ENCODE peak calls at places on chromosome 22, in nine cellular contexts. A is naive thymus-derived CD8-positive, alpha-beta T cell; X is T-helper 9 cell; W is DMS79; I is KBM-7; B is midbrain; K is GM18507; E is HuH-7; C is CD4-positive, alpha-beta T cell. Y is an unnamed sample.

GRCh38 chr22:36333632-36334031 is 54.1 kb downstream of the MYH9 start:
- DNase-seq in C (no peak), E (no peak), X (no peak), W (no peak), A (no peak), I (no peak), B (no peak), K (no peak), Y (no peak)

GRCh38 chr22:37282385-37282677 is at the start of gene CYTH4:
- DNase-seq in B (no peak), X (peak; percentile 68), E (no peak), A (peak; percentile 65), C (peak; percentile 70), W (no peak), K (peak; percentile 65), I (peak; percentile 61), Y (peak; percentile 62)

GRCh38 chr22:46783721-46784120 is 21.3 kb downstream of the TBC1D22A start:
- DNase-seq in K (no peak), X (no peak), B (no peak), I (no peak), A (no peak), E (no peak), W (no peak), C (no peak), Y (no peak)

GRCh38 chr22:48957987-48958321 is 869.7 kb downstream of the BRD1 start:
- DNase-seq in C (no peak), A (no peak), X (no peak), E (no peak), I (no peak), B (no peak), W (no peak), K (no peak), Y (no peak)

GRCh38 chr22:46627806-46628482 is 7.8 kb downstream of the GRAMD4 start:
- DNase-seq in A (no peak), X (no peak), I (no peak), E (no peak), C (no peak), W (no peak), K (no peak), B (no peak), Y (no peak)

GRCh38 chr22:46609175-46609690 is 11.0 kb upstream of the GRAMD4 start:
- DNase-seq in C (no peak), W (no peak), K (no peak), X (no peak), I (no peak), A (no peak), B (no peak), E (peak; percentile 84), Y (no peak)

GRCh38 chr22:47446331-47446730 is 683.9 kb downstream of the TBC1D22A start:
- DNase-seq in W (no peak), A (no peak), B (no peak), I (no peak), K (no peak), X (no peak), C (no peak), E (no peak), Y (no peak)

GRCh38 chr22:24359452-24360120 is 67.8 kb upstream of the ADORA2A start:
- DNase-seq in B (no peak), I (no peak), A (no peak), X (no peak), W (no peak), K (no peak), E (no peak), C (no peak), Y (no peak)

GRCh38 chr22:41447435-41448188 is 1.0 kb upstream of the TOB2 start:
- DNase-seq in B (peak; percentile 66), E (no peak), I (peak; percentile 75), W (peak; percentile 17), C (peak; percentile 28), K (no peak), X (peak; percentile 52), A (peak; percentile 53), Y (peak; percentile 31)

GRCh38 chr22:19176732-19177131 is 1.8 kb downstream of the SLC25A1 start:
- DNase-seq in K (no peak), A (no peak), E (no peak), W (no peak), I (no peak), X (no peak), C (no peak), B (no peak), Y (no peak)

GRCh38 chr22:22893891-22894739 is 6.5 kb downstream of the IGLL5 start:
- DNase-seq in X (no peak), I (no peak), W (no peak), B (no peak), C (no peak), E (no peak), A (no peak), K (no peak), Y (no peak)

GRCh38 chr22:19663821-19664325 is 50.4 kb upstream of the SEPTIN5 start:
- DNase-seq in K (no peak), A (no peak), E (no peak), C (no peak), B (no peak), I (no peak), X (no peak), W (no peak), Y (no peak)

GRCh38 chr22:42313804-42314581 is 43.5 kb upstream of the TCF20 start:
- DNase-seq in C (no peak), I (peak; percentile 66), E (peak; percentile 90), X (no peak), B (no peak), W (peak; percentile 91), K (no peak), A (peak; percentile 26), Y (no peak)

GRCh38 chr22:31001124-31001770 is 32.2 kb downstream of the TUG1 start:
- DNase-seq in B (no peak), X (no peak), W (no peak), I (no peak), C (no peak), K (no peak), E (no peak), A (no peak), Y (no peak)